ENCODE peak calls at places on chromosome 21, in nine cellular contexts. F, D, C, T, H, R, K, V and X are unnamed samples.

GRCh38 chr21:38388219-38388618 is 110.1 kb downstream of the ERG start:
- DNase-seq in F (no peak), D (no peak), C (no peak), T (peak; percentile 35), H (no peak), R (no peak), K (no peak), V (no peak), X (no peak)

GRCh38 chr21:35198004-35198403 is 148.9 kb upstream of the RUNX1 start:
- DNase-seq in F (peak; percentile 100), D (no peak), C (no peak), T (peak; percentile 97), H (no peak), R (no peak), K (peak; percentile 76), V (no peak), X (no peak)

GRCh38 chr21:44455524-44456206 is 355 bp downstream of the LRRC3 start:
- DNase-seq in F (no peak), D (no peak), C (peak; percentile 78), T (peak; percentile 1), H (no peak), R (no peak), K (peak; percentile 42), V (peak; percentile 14), X (no peak)

GRCh38 chr21:38903578-38904193 is 98.0 kb downstream of the ETS2 start:
- DNase-seq in F (no peak), D (no peak), C (peak; percentile 40), T (no peak), H (no peak), R (no peak), K (no peak), V (no peak), X (no peak)

GRCh38 chr21:41168391-41169257 is 664 bp downstream of the BACE2 start:
- DNase-seq in F (peak; percentile 86), D (no peak), C (peak; percentile 72), T (peak; percentile 58), H (no peak), R (peak; percentile 46), K (peak; percentile 59), V (no peak), X (no peak)

GRCh38 chr21:33112151-33112550 is 42.2 kb downstream of the OLIG1 start:
- DNase-seq in F (no peak), D (no peak), C (no peak), T (no peak), H (no peak), R (no peak), K (no peak), V (no peak), X (no peak)

GRCh38 chr21:41121785-41122415 is 46.1 kb upstream of the BACE2 start:
- DNase-seq in F (peak; percentile 87), D (no peak), C (peak; percentile 82), T (peak; percentile 69), H (peak; percentile 82), R (peak; percentile 94), K (peak; percentile 70), V (peak; percentile 38), X (peak; percentile 60)

GRCh38 chr21:25283720-25284119 is 323.6 kb downstream of the MRPL39 start:
- DNase-seq in F (peak; percentile 72), D (no peak), C (no peak), T (peak; percentile 48), H (peak; percentile 60), R (peak; percentile 6), K (peak; percentile 48), V (no peak), X (peak; percentile 1)

GRCh38 chr21:32803651-32804050 is 32.1 kb upstream of the PAXBP1 start:
- DNase-seq in F (peak; percentile 10), D (no peak), C (no peak), T (peak; percentile 31), H (no peak), R (no peak), K (peak; percentile 38), V (no peak), X (no peak)

GRCh38 chr21:44940116-44940631 is 345 bp downstream of the SLX9 start:
- DNase-seq in F (peak; percentile 26), D (no peak), C (no peak), T (peak; percentile 21), H (peak; percentile 50), R (no peak), K (peak; percentile 10), V (no peak), X (peak; percentile 52)

GRCh38 chr21:43271452-43272020 is 102.7 kb downstream of the CRYAA start:
- DNase-seq in F (no peak), D (no peak), C (peak; percentile 10), T (no peak), H (no peak), R (no peak), K (no peak), V (no peak), X (no peak)

GRCh38 chr21:35083246-35083645 is 34.1 kb upstream of the RUNX1 start:
- DNase-seq in F (no peak), D (no peak), C (no peak), T (no peak), H (no peak), R (no peak), K (no peak), V (no peak), X (no peak)

GRCh38 chr21:17488620-17489019 is 24.2 kb upstream of the CXADR start:
- DNase-seq in F (no peak), D (no peak), C (no peak), T (no peak), H (no peak), R (no peak), K (no peak), V (no peak), X (no peak)

GRCh38 chr21:37627074-37627473 is 260.5 kb downstream of the DYRK1A start:
- DNase-seq in F (no peak), D (no peak), C (no peak), T (no peak), H (no peak), R (no peak), K (no peak), V (no peak), X (no peak)

GRCh38 chr21:38958940-38959685 is 153.4 kb downstream of the ETS2 start:
- DNase-seq in F (peak; percentile 87), D (no peak), C (no peak), T (peak; percentile 93), H (no peak), R (peak; percentile 2), K (peak; percentile 75), V (no peak), X (no peak)

GRCh38 chr21:26148071-26148470 is 22.5 kb downstream of the APP start:
- DNase-seq in F (peak; percentile 79), D (no peak), C (no peak), T (peak; percentile 80), H (no peak), R (no peak), K (peak; percentile 51), V (no peak), X (no peak)